ENCODE peak calls at places on chromosomes 1 and 21, in nine cellular contexts. F is psoas muscle; G is hepatocyte; L is pancreas; E is HCT116; W is CD8-positive, alpha-beta T cell; J is fibroblast of lung; K is neuronal stem cell; V is mesenchymal stem cell. R is an unnamed sample. For H3K4me1, the result is how much of the 10 kb centered on the place peaks cover.

GRCh38 chr1:221718391-221719277 is 23.3 kb downstream of the DUSP10 start:
- DNase-seq in V (peak), E (no peak), J (peak), F (no peak), K (no peak), W (no peak), L (no peak), G (peak), R (no peak)

GRCh38 chr1:31703431-31704260 is at the start of gene COL16A1:
- DNase-seq in G (peak), K (no peak), J (peak), V (peak), L (no peak), W (no peak), E (no peak), F (peak), R (peak)

GRCh38 chr1:178399177-178399728 is 97.5 kb downstream of the CLEC20A start:
- DNase-seq in V (no peak), L (no peak), G (no peak), E (no peak), F (no peak), W (no peak), J (no peak), K (no peak), R (no peak)

GRCh38 chr1:58310881-58311280 is 235.6 kb downstream of the OMA1 start:
- DNase-seq in G (no peak), E (no peak), J (no peak), W (no peak), V (no peak), L (no peak), K (no peak), F (no peak), R (no peak)

GRCh38 chr1:45266151-45266801 is 59.9 kb upstream of the ZSWIM5 start:
- DNase-seq in E (no peak), K (no peak), W (no peak), G (peak), F (peak), L (peak), J (peak), V (peak), R (peak)

GRCh38 chr1:205767248-205767647 is 8.0 kb downstream of the RAB29 start:
- DNase-seq in F (no peak), J (no peak), V (no peak), L (no peak), E (no peak), W (no peak), K (no peak), G (no peak), R (no peak)

GRCh38 chr1:95451054-95451453 is 217.0 kb downstream of the RWDD3 start:
- DNase-seq in K (no peak), F (no peak), V (no peak), J (no peak), L (no peak), E (peak), G (no peak), W (no peak), R (no peak)

GRCh38 chr1:219419860-219420259 is 193.0 kb downstream of the ZC3H11B start:
- DNase-seq in K (no peak), V (no peak), L (no peak), G (no peak), W (no peak), J (no peak), F (no peak), E (no peak), R (no peak)

GRCh38 chr1:26799479-26800133 is 11.9 kb downstream of the PIGV start:
- DNase-seq in E (peak), V (peak), F (peak), W (peak), G (peak), K (no peak), J (peak), L (no peak), R (peak)

GRCh38 chr1:53689223-53689622 is 49.7 kb downstream of the GLIS1 start:
- DNase-seq in F (no peak), K (no peak), L (no peak), J (no peak), V (no peak), G (no peak), E (no peak), W (no peak), R (no peak)

GRCh38 chr1:238257018-238257417 is 366.3 kb upstream of the ZP4 start:
- DNase-seq in G (no peak), F (no peak), W (no peak), J (peak), E (no peak), L (no peak), K (no peak), V (no peak), R (no peak)

GRCh38 chr1:224623743-224624333 is 7.7 kb downstream of the CNIH3 start:
- DNase-seq in F (no peak), G (peak), W (peak), L (no peak), V (peak), E (no peak), K (no peak), J (peak), R (no peak)

GRCh38 chr1:55554611-55555010 is 339.4 kb upstream of the USP24 start:
- DNase-seq in J (no peak), F (no peak), E (no peak), V (no peak), W (no peak), G (no peak), K (no peak), L (no peak), R (no peak)

GRCh38 chr1:23664837-23665795 is 26.5 kb upstream of the RPL11 start:
- DNase-seq in V (peak), G (no peak), L (no peak), K (no peak), J (peak), F (no peak), W (no peak), E (peak), R (no peak)

GRCh38 chr1:197268012-197268411 is at the start of gene CRB1:
- DNase-seq in F (no peak), L (no peak), E (no peak), J (peak), G (no peak), V (no peak), K (peak), W (no peak), R (no peak)

GRCh38 chr1:3625151-3625907 is 514 bp downstream of the TPRG1L start:
- DNase-seq in J (peak), V (peak), K (no peak), W (no peak), G (peak), F (peak), L (peak), E (no peak), R (peak)

GRCh38 chr1:110420023-110420662 is 12.6 kb upstream of the LAMTOR5 start:
- DNase-seq in E (no peak), J (no peak), F (no peak), K (no peak), W (no peak), V (no peak), L (no peak), G (no peak), R (no peak)

DNA sequence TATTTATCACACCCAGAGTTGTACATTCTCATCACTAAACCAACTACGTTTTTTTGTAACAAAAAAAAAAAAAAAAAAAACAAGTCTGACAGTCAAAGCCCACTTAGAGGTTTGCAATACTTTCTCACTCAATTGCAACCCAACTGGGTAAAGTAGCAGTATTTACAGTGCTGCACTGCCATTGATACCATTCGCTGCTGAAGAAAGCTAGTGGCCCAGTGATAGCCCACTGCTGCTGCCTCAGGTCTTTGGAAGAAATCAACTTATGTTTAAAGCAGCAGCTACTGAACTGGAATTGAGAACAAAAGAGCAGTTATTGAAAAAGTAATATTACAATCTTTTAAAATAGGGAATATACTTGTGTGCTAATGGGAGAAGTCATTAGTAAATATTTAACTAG is 2.7 kb downstream of the HNRNPU start:
- DNase-seq in K (no peak), V (no peak), L (no peak), G (peak), E (no peak), J (no peak), W (no peak), F (no peak), R (no peak)
- H3K27ac ChIP-seq in K (no peak), V (peak), L (no peak), G (no peak), E (no peak), J (peak), W (peak), F (peak), R (no peak)

GRCh38 chr1:21902378-21903012 is 34.6 kb downstream of the HSPG2 start:
- DNase-seq in V (no peak), K (no peak), G (no peak), J (no peak), L (no peak), F (no peak), W (no peak), E (no peak), R (peak)
- H3K4me1 ChIP-seq in V (half or more), K (under half), G (under half), J (under half), L (under half), F (half or more), W (under half), E (under half), R (half or more)

DNA sequence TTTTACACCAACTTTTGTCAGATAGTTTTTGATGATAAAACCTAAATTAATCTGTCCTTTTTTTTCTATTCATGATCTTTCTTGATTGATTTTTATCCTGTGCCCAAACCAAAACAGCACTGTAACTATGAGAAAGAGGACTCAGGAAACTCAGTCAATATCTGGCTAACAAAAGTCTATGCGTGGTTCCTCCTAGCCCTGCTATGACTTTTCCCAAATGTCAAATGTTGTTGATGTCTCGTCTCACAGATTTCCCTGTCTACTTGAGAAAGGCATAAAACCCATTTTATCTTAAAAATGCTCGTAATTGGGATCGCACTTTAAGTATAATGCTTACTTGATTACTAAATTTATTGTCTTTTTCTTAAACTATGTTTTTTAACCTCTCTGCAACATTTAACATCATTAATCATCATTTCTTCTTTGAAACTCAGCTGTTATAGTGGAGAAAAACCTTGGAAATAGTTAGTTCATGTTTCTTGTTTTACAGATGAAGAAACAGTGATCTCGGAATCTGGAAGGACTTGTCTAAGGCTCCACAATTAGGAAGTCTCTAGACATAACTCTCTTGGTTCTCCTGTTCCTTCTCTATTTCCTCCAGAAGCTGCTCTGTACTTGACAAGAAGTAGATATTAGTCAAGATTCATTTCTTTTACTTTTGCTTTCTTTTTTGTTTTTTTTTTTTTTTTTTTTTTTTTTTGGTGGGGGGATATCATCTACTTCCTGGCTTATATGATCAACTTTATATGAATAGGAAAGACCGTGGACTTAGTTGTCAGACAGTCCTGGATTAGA is 26.2 kb upstream of the PTPRC start:
- DNase-seq in K (no peak), V (no peak), E (no peak), J (no peak), G (no peak), L (no peak), F (no peak), W (no peak), R (no peak)
- H3K4me3 ChIP-seq in K (no peak), V (no peak), E (no peak), J (no peak), G (no peak), L (no peak), F (no peak), W (peak), R (no peak)

GRCh38 chr21:43854773-43855633 is 10.0 kb upstream of the AGPAT3 start:
- DNase-seq in J (no peak), V (peak), L (no peak), K (no peak), F (no peak), G (peak), W (no peak), E (no peak), R (peak)
- H3K27ac ChIP-seq in J (no peak), V (no peak), L (no peak), K (no peak), F (no peak), G (no peak), W (no peak), E (no peak), R (no peak)